ENCODE peak calls at places on chromosomes 3 and 15, in four cellular contexts. One of them, this sample, is unnamed.

GRCh38 chr3:72829701-72830100 is 18.5 kb downstream of the SHQ1 start:
- DNase-seq in ovary: no peak
- DNase-seq in RWPE1: no peak
- DNase-seq in endodermal cell: no peak
- DNase-seq in this sample: no peak

GRCh38 chr3:156535162-156535627 is 19.7 kb downstream of the SSR3 start:
- DNase-seq in ovary: peak; percentile 60
- DNase-seq in RWPE1: peak; percentile 73
- DNase-seq in endodermal cell: peak; percentile 71
- DNase-seq in this sample: no peak

GRCh38 chr3:171526146-171526545 is 65.9 kb upstream of the TNIK start:
- DNase-seq in ovary: no peak
- DNase-seq in RWPE1: no peak
- DNase-seq in endodermal cell: no peak
- DNase-seq in this sample: no peak

GRCh38 chr15:37261685-37262084 is 161.3 kb upstream of the MEIS2 start:
- DNase-seq in ovary: no peak
- DNase-seq in RWPE1: no peak
- DNase-seq in endodermal cell: no peak
- DNase-seq in this sample: no peak

GRCh38 chr3:27696906-27697305 is 25.2 kb downstream of the EOMES start:
- DNase-seq in ovary: no peak
- DNase-seq in RWPE1: peak; percentile 27
- DNase-seq in endodermal cell: no peak
- DNase-seq in this sample: no peak

GRCh38 chr3:186506846-186507245 is 37.3 kb downstream of the CRYGS start:
- DNase-seq in ovary: no peak
- DNase-seq in RWPE1: no peak
- DNase-seq in endodermal cell: no peak
- DNase-seq in this sample: no peak

GRCh38 chr15:74613953-74614743 is 1.5 kb upstream of the CLK3 start:
- DNase-seq in ovary: no peak
- DNase-seq in RWPE1: peak; percentile 86
- DNase-seq in endodermal cell: peak; percentile 89
- DNase-seq in this sample: no peak

GRCh38 chr15:38611228-38611627 is 46.6 kb upstream of the RASGRP1 start:
- DNase-seq in ovary: no peak
- DNase-seq in RWPE1: no peak
- DNase-seq in endodermal cell: no peak
- DNase-seq in this sample: no peak

GRCh38 chr3:45441570-45442313 is 53.4 kb downstream of the LARS2 start:
- DNase-seq in ovary: no peak
- DNase-seq in RWPE1: no peak
- DNase-seq in endodermal cell: no peak
- DNase-seq in this sample: no peak

GRCh38 chr15:42903388-42904324 is 16.9 kb downstream of the TTBK2 start:
- DNase-seq in ovary: no peak
- DNase-seq in RWPE1: no peak
- DNase-seq in endodermal cell: no peak
- DNase-seq in this sample: no peak

GRCh38 chr3:115571413-115571812 is 51.9 kb upstream of the GAP43 start:
- DNase-seq in ovary: no peak
- DNase-seq in RWPE1: no peak
- DNase-seq in endodermal cell: no peak
- DNase-seq in this sample: no peak

GRCh38 chr3:48473617-48473952 is 27.0 kb downstream of the ATRIP start:
- DNase-seq in ovary: no peak
- DNase-seq in RWPE1: no peak
- DNase-seq in endodermal cell: no peak
- DNase-seq in this sample: no peak

GRCh38 chr15:43528542-43529007 is 11.2 kb downstream of the MAP1A start:
- DNase-seq in ovary: no peak
- DNase-seq in RWPE1: no peak
- DNase-seq in endodermal cell: no peak
- DNase-seq in this sample: no peak

GRCh38 chr15:75891895-75892294 is 11.8 kb upstream of the FBXO22 start:
- DNase-seq in ovary: no peak
- DNase-seq in RWPE1: peak; percentile 46
- DNase-seq in endodermal cell: no peak
- DNase-seq in this sample: no peak

GRCh38 chr15:64651573-64652260 is 123.7 kb downstream of the RBPMS2 start:
- DNase-seq in ovary: no peak
- DNase-seq in RWPE1: no peak
- DNase-seq in endodermal cell: peak; percentile 58
- DNase-seq in this sample: no peak

GRCh38 chr3:52195823-52196331 is 2.1 kb upstream of the ALAS1 start:
- DNase-seq in ovary: peak; percentile 37
- DNase-seq in RWPE1: no peak
- DNase-seq in endodermal cell: no peak
- DNase-seq in this sample: no peak

GRCh38 chr3:170027691-170028102 is 10.1 kb upstream of the GPR160 start:
- DNase-seq in ovary: no peak
- DNase-seq in RWPE1: no peak
- DNase-seq in endodermal cell: no peak
- DNase-seq in this sample: no peak

GRCh38 chr3:122676759-122677158 is 3.9 kb upstream of the PARP14 start:
- DNase-seq in ovary: no peak
- DNase-seq in RWPE1: no peak
- DNase-seq in endodermal cell: no peak
- DNase-seq in this sample: no peak

GRCh38 chr3:108103971-108104797 is 13.4 kb upstream of the CD47 start:
- DNase-seq in ovary: peak; percentile 22
- DNase-seq in RWPE1: no peak
- DNase-seq in endodermal cell: no peak
- DNase-seq in this sample: no peak

GRCh38 chr3:177771780-177772179 is 574.5 kb upstream of the TBL1XR1 start:
- DNase-seq in ovary: no peak
- DNase-seq in RWPE1: no peak
- DNase-seq in endodermal cell: no peak
- DNase-seq in this sample: no peak

GRCh38 chr15:37765809-37766208 is 168.6 kb upstream of the TMCO5A start:
- DNase-seq in ovary: no peak
- DNase-seq in RWPE1: no peak
- DNase-seq in endodermal cell: no peak
- DNase-seq in this sample: no peak

GRCh38 chr3:154324919-154325318 is 632 bp upstream of the DHX36 start:
- DNase-seq in ovary: no peak
- DNase-seq in RWPE1: no peak
- DNase-seq in endodermal cell: no peak
- DNase-seq in this sample: no peak

GRCh38 chr3:62183087-62183486 is 190.3 kb downstream of the FEZF2 start:
- DNase-seq in ovary: no peak
- DNase-seq in RWPE1: no peak
- DNase-seq in endodermal cell: no peak
- DNase-seq in this sample: no peak

DNA sequence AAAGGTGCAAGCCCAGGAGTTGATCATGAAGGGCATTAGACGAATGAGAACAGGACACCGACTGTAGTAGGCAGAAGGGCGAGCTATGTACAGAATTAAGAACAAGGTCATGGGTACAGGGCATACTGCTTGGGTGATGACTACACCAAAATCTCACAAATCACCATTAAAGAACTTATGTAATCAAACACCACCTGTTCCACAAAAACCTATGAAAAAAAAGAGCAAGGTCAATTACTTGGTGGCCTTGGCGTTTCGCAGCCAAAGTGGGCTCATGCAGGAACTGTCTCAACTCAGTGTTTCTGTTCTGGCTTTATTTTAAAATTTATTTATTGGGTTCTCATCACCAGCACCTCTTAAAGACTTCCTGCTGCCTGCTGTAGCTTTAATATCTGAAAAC is 2.1 kb downstream of the KAT2B start:
- DNase-seq in ovary: no peak
- DNase-seq in RWPE1: no peak
- DNase-seq in endodermal cell: no peak
- DNase-seq in this sample: no peak
- H3K27ac ChIP-seq in ovary: peak overlapping the region; percentile 99
- H3K27ac ChIP-seq in RWPE1: no peak overlapping the region
- H3K27ac ChIP-seq in endodermal cell: no peak overlapping the region
- H3K27ac ChIP-seq in this sample: no peak overlapping the region

DNA sequence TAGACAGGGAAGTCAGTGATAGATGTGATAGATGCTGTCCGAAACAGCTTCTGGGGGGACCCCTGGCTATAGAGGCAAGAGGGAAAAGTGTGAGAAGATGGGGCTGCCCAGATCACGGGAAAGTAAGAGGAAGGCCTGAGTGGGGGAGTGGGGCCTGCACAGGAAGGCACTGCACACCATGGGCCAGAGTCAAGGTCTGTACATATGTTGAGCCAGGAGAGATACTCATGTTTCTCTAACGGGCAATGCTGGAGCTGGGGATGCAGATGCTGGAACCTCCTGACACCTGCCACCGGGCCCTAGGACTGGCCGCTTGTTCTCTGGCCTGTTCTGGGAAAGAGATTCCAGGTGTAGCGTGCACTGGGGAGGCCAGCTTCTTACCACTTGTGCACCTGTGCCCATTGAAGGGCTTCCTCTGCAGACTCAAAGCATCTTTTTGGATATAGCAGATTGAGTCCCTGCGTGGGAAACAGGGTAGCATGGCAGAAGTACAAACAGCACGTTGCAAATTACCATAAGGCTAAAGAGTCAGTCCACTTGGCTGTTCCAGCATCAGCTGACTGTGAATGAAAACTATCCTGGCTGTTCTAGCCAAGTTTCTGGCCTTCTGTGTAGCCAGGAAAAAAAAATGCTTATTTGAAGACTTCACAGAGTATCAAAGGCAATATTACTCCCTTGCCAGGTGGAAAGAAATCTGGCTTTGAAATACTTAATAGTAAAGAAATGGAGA is 77.1 kb upstream of the GSK3B start:
- DNase-seq in ovary: no peak
- DNase-seq in RWPE1: no peak
- DNase-seq in endodermal cell: no peak
- DNase-seq in this sample: no peak
- H3K27ac ChIP-seq in ovary: no peak overlapping the region
- H3K27ac ChIP-seq in RWPE1: peak overlapping the region; percentile 84
- H3K27ac ChIP-seq in endodermal cell: no peak overlapping the region
- H3K27ac ChIP-seq in this sample: no peak overlapping the region

GRCh38 chr15:80172401-80172800 is 19.6 kb downstream of the FAH start:
- DNase-seq in ovary: no peak
- DNase-seq in RWPE1: no peak
- DNase-seq in endodermal cell: no peak
- DNase-seq in this sample: no peak
- H3K27ac ChIP-seq in ovary: no peak overlapping the region
- H3K27ac ChIP-seq in RWPE1: peak overlapping the region; percentile 71
- H3K27ac ChIP-seq in endodermal cell: no peak overlapping the region
- H3K27ac ChIP-seq in this sample: no peak overlapping the region

GRCh38 chr3:31896643-31897433 is 84.2 kb downstream of the OSBPL10 start:
- DNase-seq in ovary: no peak
- DNase-seq in RWPE1: no peak
- DNase-seq in endodermal cell: no peak
- DNase-seq in this sample: no peak
- H3K27ac ChIP-seq in ovary: no peak overlapping the region
- H3K27ac ChIP-seq in RWPE1: peak overlapping the region; percentile 66
- H3K27ac ChIP-seq in endodermal cell: no peak overlapping the region
- H3K27ac ChIP-seq in this sample: no peak overlapping the region

DNA sequence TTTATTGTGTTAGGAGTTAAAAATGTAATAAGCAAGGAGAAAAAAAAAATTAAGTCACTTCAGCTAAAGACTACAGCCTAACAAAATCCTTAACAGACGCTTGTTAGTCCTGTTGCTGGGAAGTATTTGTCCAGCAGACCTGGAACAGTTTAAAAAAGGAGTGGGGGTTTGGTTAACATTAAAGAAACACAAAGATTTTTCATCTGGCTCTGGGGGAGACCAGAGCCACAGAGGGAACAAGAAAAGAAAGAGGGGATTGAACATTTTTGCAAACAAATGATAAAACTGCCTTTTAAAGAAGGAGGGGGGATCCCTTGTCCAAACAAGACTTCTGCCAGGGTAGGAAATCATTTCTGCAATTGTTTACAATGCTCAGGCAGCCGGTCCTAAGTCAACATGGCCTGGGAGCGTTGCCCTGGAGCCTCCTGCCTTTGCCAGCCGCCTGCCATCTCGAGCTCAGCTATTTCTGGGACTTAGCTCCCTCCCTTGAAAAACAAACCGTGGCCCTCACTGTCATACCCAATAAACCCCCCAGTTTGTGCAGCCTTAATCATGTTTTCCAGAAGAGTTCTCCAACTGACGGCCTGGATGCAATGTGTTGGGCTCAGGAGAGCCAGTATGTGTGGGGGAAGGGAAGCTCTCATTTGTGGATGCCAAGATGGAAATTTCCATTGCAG is 75.7 kb upstream of the RNU6-1 start:
- DNase-seq in ovary: peak; percentile 61
- DNase-seq in RWPE1: no peak
- DNase-seq in endodermal cell: peak; percentile 48
- DNase-seq in this sample: no peak
- H3K27ac ChIP-seq in ovary: peak overlapping the region; percentile 80
- H3K27ac ChIP-seq in RWPE1: no peak overlapping the region
- H3K27ac ChIP-seq in endodermal cell: peak overlapping the region; percentile 27
- H3K27ac ChIP-seq in this sample: no peak overlapping the region

GRCh38 chr3:187974857-187975257 is 179.1 kb upstream of the LPP start:
- DNase-seq in ovary: no peak
- DNase-seq in RWPE1: no peak
- DNase-seq in endodermal cell: no peak
- DNase-seq in this sample: no peak
- H3K27ac ChIP-seq in ovary: no peak overlapping the region
- H3K27ac ChIP-seq in RWPE1: no peak overlapping the region
- H3K27ac ChIP-seq in endodermal cell: no peak overlapping the region
- H3K27ac ChIP-seq in this sample: no peak overlapping the region

DNA sequence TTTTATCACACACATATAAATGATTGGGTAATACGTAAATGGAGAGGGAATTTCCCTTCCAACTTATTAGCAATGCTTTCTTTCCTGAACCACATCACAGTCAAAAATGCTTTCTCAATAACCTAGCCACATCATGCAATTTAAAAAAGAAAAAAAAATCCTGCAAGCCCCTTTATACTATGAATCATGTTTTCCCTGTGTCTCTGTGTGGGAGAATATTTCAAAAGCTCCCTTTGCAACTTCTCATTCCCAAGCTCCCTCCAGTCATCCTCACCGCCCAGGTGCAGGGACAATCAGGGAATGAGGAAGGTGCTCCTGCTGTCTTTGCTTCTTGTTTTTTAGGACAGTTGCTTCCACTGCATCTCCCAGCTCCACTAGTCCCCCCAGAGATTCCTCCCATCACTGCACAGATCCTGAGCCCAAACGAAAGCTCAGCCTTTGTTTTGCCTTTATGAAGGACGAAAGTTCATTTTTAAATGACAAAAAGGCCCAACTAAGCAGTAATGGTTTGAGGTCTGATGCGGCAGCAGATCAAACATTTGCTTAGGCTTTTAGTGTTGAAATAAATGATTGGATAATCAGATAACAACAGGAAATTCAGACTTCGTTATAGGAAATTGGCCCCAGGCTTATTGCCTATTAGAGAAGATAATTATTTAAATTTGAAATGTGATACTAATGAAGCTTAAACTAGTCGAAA is 47.8 kb upstream of the ADGRG7 start:
- DNase-seq in ovary: no peak
- DNase-seq in RWPE1: peak; percentile 14
- DNase-seq in endodermal cell: peak; percentile 44
- DNase-seq in this sample: no peak
- H3K27ac ChIP-seq in ovary: no peak overlapping the region
- H3K27ac ChIP-seq in RWPE1: peak overlapping the region; percentile 72
- H3K27ac ChIP-seq in endodermal cell: no peak overlapping the region
- H3K27ac ChIP-seq in this sample: no peak overlapping the region

This sample was measured in iPS DF 6.9.